ENCODE peak calls at places on chromosomes 4 and X, in nine cellular contexts. V is psoas muscle; F is effector memory CD4-positive, alpha-beta T cell; S is ovary; R is Peyer's patch; O is DND-41; W is RWPE2; N is fibroblast of lung; Z is aorta. T is an unnamed sample.

GRCh38 chrX:70613295-70613694 is 168.7 kb downstream of the DLG3 start:
- DNase-seq in V (no peak), F (no peak), S (no peak), R (no peak), O (no peak), W (no peak), N (peak; percentile 0), Z (no peak), T (no peak)

GRCh38 chrX:100994352-100995281 is 25.1 kb downstream of the ARL13A start:
- DNase-seq in V (no peak), F (no peak), S (no peak), R (no peak), O (no peak), W (no peak), N (peak; percentile 56), Z (no peak), T (no peak)

GRCh38 chr4:62193726-62194125 is 993.6 kb downstream of the ADGRL3 start:
- DNase-seq in V (no peak), F (no peak), S (no peak), R (no peak), O (no peak), W (no peak), N (peak; percentile 20), Z (no peak), T (no peak)

GRCh38 chr4:111127842-111128241 is 505.0 kb upstream of the PITX2 start:
- DNase-seq in V (no peak), F (no peak), S (no peak), R (no peak), O (no peak), W (no peak), N (no peak), Z (no peak), T (no peak)

GRCh38 chr4:173494013-173494970 is 35.7 kb downstream of the HAND2 start:
- DNase-seq in V (no peak), F (peak; percentile 8), S (no peak), R (no peak), O (peak; percentile 71), W (no peak), N (peak; percentile 63), Z (peak; percentile 68), T (peak; percentile 63)

GRCh38 chr4:56821394-56822263 is at the start of gene SPINK2:
- DNase-seq in V (no peak), F (peak; percentile 48), S (no peak), R (peak; percentile 72), O (peak; percentile 62), W (peak; percentile 58), N (no peak), Z (no peak), T (peak; percentile 62)

GRCh38 chrX:56397636-56398035 is 165.5 kb downstream of the KLF8 start:
- DNase-seq in V (no peak), F (no peak), S (no peak), R (no peak), O (peak; percentile 49), W (no peak), N (no peak), Z (no peak), T (no peak)

GRCh38 chrX:11254417-11255109 is 38.6 kb upstream of the AMELX start:
- DNase-seq in V (no peak), F (no peak), S (no peak), R (no peak), O (no peak), W (no peak), N (no peak), Z (no peak), T (no peak)

GRCh38 chrX:115259238-115259875 is 25.5 kb upstream of the LRCH2 start:
- DNase-seq in V (no peak), F (no peak), S (no peak), R (no peak), O (no peak), W (no peak), N (peak; percentile 4), Z (no peak), T (no peak)

GRCh38 chrX:111511477-111511876 is at the start of gene SERTM2:
- DNase-seq in V (no peak), F (no peak), S (no peak), R (no peak), O (no peak), W (no peak), N (peak; percentile 47), Z (no peak), T (no peak)

GRCh38 chr4:108849611-108850406 is 87.0 kb upstream of the ETNPPL start:
- DNase-seq in V (no peak), F (no peak), S (no peak), R (no peak), O (peak; percentile 86), W (no peak), N (peak; percentile 89), Z (no peak), T (no peak)

GRCh38 chr4:86895692-86896488 is 3.7 kb upstream of the C4orf36 start:
- DNase-seq in V (no peak), F (no peak), S (no peak), R (no peak), O (no peak), W (no peak), N (peak; percentile 64), Z (no peak), T (peak; percentile 65)

GRCh38 chr4:128776794-128777216 is 32.7 kb upstream of the JADE1 start:
- DNase-seq in V (peak; percentile 63), F (no peak), S (peak; percentile 34), R (no peak), O (no peak), W (no peak), N (peak; percentile 98), Z (peak; percentile 86), T (no peak)

GRCh38 chr4:107193989-107194388 is 157.9 kb upstream of the DKK2 start:
- DNase-seq in V (no peak), F (no peak), S (no peak), R (no peak), O (no peak), W (no peak), N (no peak), Z (no peak), T (no peak)
- H3K27ac ChIP-seq in V (no peak overlapping the region), F (no peak overlapping the region), S (no peak overlapping the region), R (no peak overlapping the region), O (no peak overlapping the region), W (no peak overlapping the region), N (no peak overlapping the region), Z (no peak overlapping the region), T (no peak overlapping the region)

DNA sequence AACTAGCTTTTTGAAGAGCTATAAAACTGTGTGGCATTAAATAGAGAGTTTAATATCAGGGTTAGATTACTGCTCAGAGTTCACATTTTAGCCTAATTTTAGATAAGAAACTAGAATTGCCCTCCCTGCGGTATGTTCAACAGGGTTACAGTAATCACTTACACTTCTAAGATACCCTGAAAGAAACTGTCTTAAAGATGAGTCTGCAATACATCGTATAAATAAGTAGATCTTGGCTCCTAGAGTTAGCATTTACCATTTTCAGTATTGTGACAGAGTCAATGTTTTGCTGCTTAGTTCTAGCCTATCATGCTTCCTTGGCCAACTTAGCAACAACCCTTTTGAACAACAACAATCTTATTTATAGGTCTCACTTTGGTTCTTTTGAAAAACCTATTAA is 217.8 kb upstream of the NDST4 start:
- DNase-seq in V (no peak), F (no peak), S (no peak), R (no peak), O (no peak), W (no peak), N (no peak), Z (no peak), T (no peak)
- H3K4me1 ChIP-seq in V (no peaks in the 10 kb centered on the region), F (no peaks in the 10 kb centered on the region), S (no peaks in the 10 kb centered on the region), R (no peaks in the 10 kb centered on the region), O (no peaks in the 10 kb centered on the region), W (no peaks in the 10 kb centered on the region), N (no peaks in the 10 kb centered on the region), Z (no peaks in the 10 kb centered on the region), T (no peaks in the 10 kb centered on the region)

DNA sequence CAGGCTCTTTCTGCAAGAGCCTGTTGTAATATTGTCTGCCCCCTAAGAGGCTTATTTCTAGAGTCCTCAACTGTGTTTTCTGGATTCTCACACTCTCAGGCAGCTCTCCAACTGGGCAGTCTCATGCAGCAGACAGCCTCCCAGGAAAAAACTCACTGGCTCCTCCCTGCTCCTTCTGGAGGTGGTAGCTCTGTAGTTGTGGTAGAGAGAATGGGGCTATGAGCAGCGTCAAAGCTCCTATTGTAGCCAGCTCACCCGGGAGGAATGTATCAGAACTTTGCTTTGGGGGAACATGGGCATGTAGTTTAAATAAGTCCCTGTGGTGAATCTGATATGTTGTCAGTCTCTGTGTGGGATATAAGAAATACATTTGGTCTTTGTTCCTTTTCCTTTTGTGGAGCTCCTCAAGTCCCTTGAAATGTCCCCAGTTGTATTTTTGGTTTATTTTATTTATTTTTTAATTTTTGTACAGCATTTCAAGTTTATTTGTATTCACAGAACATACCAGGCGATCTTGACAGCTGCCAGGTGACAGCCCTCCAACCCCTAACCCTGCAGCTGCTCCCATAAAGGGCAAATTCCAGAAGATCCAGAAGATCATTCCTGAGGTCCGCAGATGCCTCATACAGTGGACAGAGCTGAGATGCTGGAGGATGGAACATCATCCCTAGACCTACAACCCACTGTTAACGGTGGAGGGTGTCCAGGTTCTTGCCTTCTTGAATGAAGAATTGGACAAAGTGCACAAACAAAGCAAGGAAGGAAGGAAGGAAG is 45.7 kb downstream of the TRIM61 start:
- DNase-seq in V (no peak), F (no peak), S (no peak), R (no peak), O (no peak), W (no peak), N (no peak), Z (no peak), T (no peak)
- H3K4me3 ChIP-seq in V (no peak overlapping the region), F (no peak overlapping the region), S (no peak overlapping the region), R (no peak overlapping the region), O (no peak overlapping the region), W (no peak overlapping the region), N (no peak overlapping the region), Z (no peak overlapping the region), T (no peak overlapping the region)

GRCh38 chr4:40586034-40586433 is 43.6 kb downstream of the RBM47 start:
- DNase-seq in V (no peak), F (no peak), S (no peak), R (no peak), O (no peak), W (no peak), N (peak; percentile 53), Z (no peak), T (no peak)

GRCh38 chr4:40586729-40587128 is 42.9 kb downstream of the RBM47 start:
- DNase-seq in V (no peak), F (no peak), S (no peak), R (no peak), O (no peak), W (no peak), N (no peak), Z (peak; percentile 70), T (no peak)

GRCh38 chr4:40587351-40587750 is 42.3 kb downstream of the RBM47 start:
- DNase-seq in V (no peak), F (no peak), S (no peak), R (no peak), O (no peak), W (no peak), N (no peak), Z (no peak), T (no peak)

GRCh38 chr4:40585201-40585789 is 44.4 kb downstream of the RBM47 start:
- DNase-seq in V (no peak), F (no peak), S (no peak), R (no peak), O (no peak), W (no peak), N (no peak), Z (no peak), T (no peak)

DNA sequence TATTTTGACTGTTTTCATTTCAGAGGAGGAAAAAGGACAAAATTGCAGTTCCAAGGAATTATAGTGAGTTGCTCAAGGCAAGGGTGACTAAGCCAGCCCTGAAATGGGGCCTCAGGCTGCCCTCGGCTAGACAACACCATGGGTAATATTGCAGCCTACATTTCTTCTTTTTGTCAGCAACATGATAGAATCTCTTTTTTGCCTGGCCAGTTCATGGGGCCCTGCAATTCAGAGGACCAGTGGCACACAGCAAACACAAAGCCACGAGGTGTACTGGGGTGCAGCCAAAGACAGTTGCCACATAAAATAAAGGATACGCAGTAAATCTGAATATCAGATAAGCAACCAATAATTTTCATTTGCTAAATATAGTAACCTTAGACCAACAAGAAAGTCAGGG is 41.8 kb downstream of the RBM47 start:
- DNase-seq in V (no peak), F (no peak), S (no peak), R (no peak), O (no peak), W (no peak), N (peak; percentile 55), Z (peak; percentile 54), T (no peak)
- H3K27ac ChIP-seq in V (no peak overlapping the region), F (no peak overlapping the region), S (no peak overlapping the region), R (no peak overlapping the region), O (no peak overlapping the region), W (peak overlapping the region; percentile 52), N (no peak overlapping the region), Z (no peak overlapping the region), T (no peak overlapping the region)

T was measured in CD4-positive, alpha-beta memory T cell.